ENCODE peak calls at places on chromosomes 12 and 14, in nine cellular contexts. One of them, this sample, is unnamed.

GRCh38 chr14:85764809-85765208 is 234.9 kb downstream of the FLRT2 start:
- DNase-seq in lower leg skin: no peak
- DNase-seq in K562: no peak
- DNase-seq in heart left ventricle: no peak
- DNase-seq in HepG2: no peak
- DNase-seq in esophagus squamous epithelium: no peak
- DNase-seq in suprapubic skin: no peak
- DNase-seq in stomach: no peak
- DNase-seq in vagina: no peak
- DNase-seq in this sample: no peak

GRCh38 chr14:99118946-99119345 is 153.1 kb downstream of the BCL11B start:
- DNase-seq in lower leg skin: peak
- DNase-seq in K562: no peak
- DNase-seq in heart left ventricle: no peak
- DNase-seq in HepG2: no peak
- DNase-seq in esophagus squamous epithelium: no peak
- DNase-seq in suprapubic skin: no peak
- DNase-seq in stomach: peak
- DNase-seq in vagina: peak
- DNase-seq in this sample: no peak

GRCh38 chr14:96762650-96763049 is 34.5 kb upstream of the VRK1 start:
- DNase-seq in lower leg skin: peak
- DNase-seq in K562: peak
- DNase-seq in heart left ventricle: no peak
- DNase-seq in HepG2: peak
- DNase-seq in esophagus squamous epithelium: no peak
- DNase-seq in suprapubic skin: no peak
- DNase-seq in stomach: no peak
- DNase-seq in vagina: no peak
- DNase-seq in this sample: peak

GRCh38 chr14:78790262-78790661 is 620.1 kb downstream of the NRXN3 start:
- DNase-seq in lower leg skin: no peak
- DNase-seq in K562: no peak
- DNase-seq in heart left ventricle: no peak
- DNase-seq in HepG2: no peak
- DNase-seq in esophagus squamous epithelium: no peak
- DNase-seq in suprapubic skin: no peak
- DNase-seq in stomach: no peak
- DNase-seq in vagina: no peak
- DNase-seq in this sample: no peak

GRCh38 chr12:4151362-4152121 is 122.0 kb upstream of the CCND2 start:
- DNase-seq in lower leg skin: no peak
- DNase-seq in K562: no peak
- DNase-seq in heart left ventricle: no peak
- DNase-seq in HepG2: no peak
- DNase-seq in esophagus squamous epithelium: no peak
- DNase-seq in suprapubic skin: no peak
- DNase-seq in stomach: no peak
- DNase-seq in vagina: no peak
- DNase-seq in this sample: no peak

GRCh38 chr12:25975179-25975578 is 16.7 kb downstream of the RASSF8 start:
- DNase-seq in lower leg skin: no peak
- DNase-seq in K562: no peak
- DNase-seq in heart left ventricle: no peak
- DNase-seq in HepG2: no peak
- DNase-seq in esophagus squamous epithelium: no peak
- DNase-seq in suprapubic skin: no peak
- DNase-seq in stomach: no peak
- DNase-seq in vagina: no peak
- DNase-seq in this sample: no peak

GRCh38 chr14:102140750-102141145 is 1.1 kb downstream of the WDR20 start:
- DNase-seq in lower leg skin: no peak
- DNase-seq in K562: peak
- DNase-seq in heart left ventricle: no peak
- DNase-seq in HepG2: no peak
- DNase-seq in esophagus squamous epithelium: no peak
- DNase-seq in suprapubic skin: no peak
- DNase-seq in stomach: no peak
- DNase-seq in vagina: no peak
- DNase-seq in this sample: no peak

GRCh38 chr12:129870146-129870545 is 33.7 kb downstream of the TMEM132D start:
- DNase-seq in lower leg skin: no peak
- DNase-seq in K562: no peak
- DNase-seq in heart left ventricle: no peak
- DNase-seq in HepG2: no peak
- DNase-seq in esophagus squamous epithelium: no peak
- DNase-seq in suprapubic skin: no peak
- DNase-seq in stomach: no peak
- DNase-seq in vagina: no peak
- DNase-seq in this sample: no peak

GRCh38 chr12:38141861-38142260 is 174.7 kb upstream of the ALG10B start:
- DNase-seq in lower leg skin: peak
- DNase-seq in K562: no peak
- DNase-seq in heart left ventricle: no peak
- DNase-seq in HepG2: no peak
- DNase-seq in esophagus squamous epithelium: no peak
- DNase-seq in suprapubic skin: peak
- DNase-seq in stomach: no peak
- DNase-seq in vagina: peak
- DNase-seq in this sample: no peak

GRCh38 chr14:88849717-88850116 is 25.3 kb downstream of the TTC8 start:
- DNase-seq in lower leg skin: no peak
- DNase-seq in K562: no peak
- DNase-seq in heart left ventricle: no peak
- DNase-seq in HepG2: no peak
- DNase-seq in esophagus squamous epithelium: no peak
- DNase-seq in suprapubic skin: no peak
- DNase-seq in stomach: no peak
- DNase-seq in vagina: no peak
- DNase-seq in this sample: no peak

GRCh38 chr12:51341259-51342007 is 5.0 kb downstream of the CELA1 start:
- DNase-seq in lower leg skin: peak
- DNase-seq in K562: peak
- DNase-seq in heart left ventricle: peak
- DNase-seq in HepG2: peak
- DNase-seq in esophagus squamous epithelium: no peak
- DNase-seq in suprapubic skin: no peak
- DNase-seq in stomach: peak
- DNase-seq in vagina: no peak
- DNase-seq in this sample: peak

GRCh38 chr12:53781218-53781801 is 29.5 kb upstream of the CISTR start:
- DNase-seq in lower leg skin: no peak
- DNase-seq in K562: no peak
- DNase-seq in heart left ventricle: no peak
- DNase-seq in HepG2: no peak
- DNase-seq in esophagus squamous epithelium: no peak
- DNase-seq in suprapubic skin: no peak
- DNase-seq in stomach: no peak
- DNase-seq in vagina: no peak
- DNase-seq in this sample: no peak

GRCh38 chr14:104582649-104583048 is 3.1 kb downstream of the C14orf180 start:
- DNase-seq in lower leg skin: no peak
- DNase-seq in K562: peak
- DNase-seq in heart left ventricle: peak
- DNase-seq in HepG2: no peak
- DNase-seq in esophagus squamous epithelium: no peak
- DNase-seq in suprapubic skin: no peak
- DNase-seq in stomach: peak
- DNase-seq in vagina: no peak
- DNase-seq in this sample: peak

GRCh38 chr12:89134213-89134770 is 218.0 kb downstream of the DUSP6 start:
- DNase-seq in lower leg skin: no peak
- DNase-seq in K562: no peak
- DNase-seq in heart left ventricle: peak
- DNase-seq in HepG2: peak
- DNase-seq in esophagus squamous epithelium: no peak
- DNase-seq in suprapubic skin: no peak
- DNase-seq in stomach: peak
- DNase-seq in vagina: no peak
- DNase-seq in this sample: no peak

GRCh38 chr14:52332269-52332668 is 18.2 kb downstream of the PTGER2 start:
- DNase-seq in lower leg skin: no peak
- DNase-seq in K562: no peak
- DNase-seq in heart left ventricle: no peak
- DNase-seq in HepG2: no peak
- DNase-seq in esophagus squamous epithelium: no peak
- DNase-seq in suprapubic skin: no peak
- DNase-seq in stomach: no peak
- DNase-seq in vagina: no peak
- DNase-seq in this sample: no peak

GRCh38 chr12:65464930-65465329 is 186.4 kb downstream of the MSRB3 start:
- DNase-seq in lower leg skin: no peak
- DNase-seq in K562: no peak
- DNase-seq in heart left ventricle: no peak
- DNase-seq in HepG2: no peak
- DNase-seq in esophagus squamous epithelium: no peak
- DNase-seq in suprapubic skin: no peak
- DNase-seq in stomach: no peak
- DNase-seq in vagina: no peak
- DNase-seq in this sample: no peak

GRCh38 chr12:104462931-104463339 is 6.2 kb downstream of the CHST11 start:
- DNase-seq in lower leg skin: no peak
- DNase-seq in K562: peak
- DNase-seq in heart left ventricle: no peak
- DNase-seq in HepG2: no peak
- DNase-seq in esophagus squamous epithelium: no peak
- DNase-seq in suprapubic skin: no peak
- DNase-seq in stomach: no peak
- DNase-seq in vagina: no peak
- DNase-seq in this sample: no peak

GRCh38 chr12:69570545-69571399 is 14.5 kb upstream of the CCT2 start:
- DNase-seq in lower leg skin: no peak
- DNase-seq in K562: peak
- DNase-seq in heart left ventricle: peak
- DNase-seq in HepG2: peak
- DNase-seq in esophagus squamous epithelium: no peak
- DNase-seq in suprapubic skin: no peak
- DNase-seq in stomach: peak
- DNase-seq in vagina: no peak
- DNase-seq in this sample: peak

GRCh38 chr12:122830517-122831214 is 4.6 kb upstream of the HIP1R start:
- DNase-seq in lower leg skin: no peak
- DNase-seq in K562: peak
- DNase-seq in heart left ventricle: no peak
- DNase-seq in HepG2: no peak
- DNase-seq in esophagus squamous epithelium: no peak
- DNase-seq in suprapubic skin: no peak
- DNase-seq in stomach: no peak
- DNase-seq in vagina: no peak
- DNase-seq in this sample: no peak

GRCh38 chr12:122021822-122022392 is at the start of gene BCL7A:
- DNase-seq in lower leg skin: peak
- DNase-seq in K562: peak
- DNase-seq in heart left ventricle: peak
- DNase-seq in HepG2: peak
- DNase-seq in esophagus squamous epithelium: no peak
- DNase-seq in suprapubic skin: no peak
- DNase-seq in stomach: peak
- DNase-seq in vagina: no peak
- DNase-seq in this sample: peak

DNA sequence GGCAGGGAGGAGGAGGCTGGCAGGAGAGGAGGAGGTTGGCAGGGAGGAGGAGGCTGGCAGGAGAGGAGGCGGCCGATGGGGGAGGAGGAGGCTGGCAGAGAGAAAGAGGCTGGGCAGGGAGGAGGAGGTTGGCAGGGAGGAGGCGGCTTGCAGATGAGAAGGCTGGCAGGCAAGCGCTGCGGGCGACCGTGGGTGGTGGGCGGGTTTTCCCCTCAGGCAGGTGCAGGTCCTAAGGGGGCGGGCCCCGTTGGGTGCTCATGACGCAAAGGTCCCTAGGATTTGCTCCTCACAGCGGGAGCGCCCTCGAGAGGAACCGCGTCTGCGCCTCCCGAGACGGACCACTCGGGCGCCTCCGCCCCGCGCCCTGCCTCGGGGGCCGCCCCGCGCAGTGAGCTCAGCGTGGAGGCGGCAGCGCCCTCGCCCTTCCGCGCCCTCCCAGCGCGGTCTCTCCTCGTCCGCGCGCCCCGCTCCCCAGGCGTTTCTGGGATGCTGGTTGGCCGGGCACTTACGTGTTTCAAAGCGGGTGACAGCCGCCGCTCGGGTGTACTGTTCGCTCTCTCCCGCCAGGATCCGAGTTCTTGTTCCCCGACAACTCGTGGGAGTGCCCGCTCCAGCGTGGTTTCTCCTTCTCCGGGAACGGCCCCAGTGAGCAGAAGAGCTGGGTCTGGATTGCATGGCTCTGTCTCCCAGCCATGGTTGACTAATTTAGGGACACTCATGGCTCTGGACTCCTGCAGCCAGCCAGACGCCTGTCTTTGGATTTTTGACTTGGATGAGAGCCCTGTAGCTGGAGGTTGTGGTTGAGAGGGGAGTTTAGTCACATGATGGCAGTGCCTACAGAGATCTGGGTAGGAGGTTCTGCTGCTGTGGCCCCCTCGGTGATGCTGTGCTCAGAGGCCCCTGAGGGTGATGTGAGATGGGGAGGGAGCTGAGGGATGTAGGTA is 64.1 kb upstream of the PPP4R3A start:
- DNase-seq in lower leg skin: no peak
- DNase-seq in K562: peak
- DNase-seq in heart left ventricle: peak
- DNase-seq in HepG2: no peak
- DNase-seq in esophagus squamous epithelium: no peak
- DNase-seq in suprapubic skin: no peak
- DNase-seq in stomach: peak
- DNase-seq in vagina: no peak
- DNase-seq in this sample: peak
- TF ChIP-seq POLR2A in lower leg skin: no peak
- TF ChIP-seq POLR2A in K562: no peak
- TF ChIP-seq POLR2A in heart left ventricle: no peak
- TF ChIP-seq POLR2A in HepG2: no peak
- TF ChIP-seq POLR2A in esophagus squamous epithelium: no peak
- TF ChIP-seq POLR2A in suprapubic skin: no peak
- TF ChIP-seq POLR2A in stomach: no peak
- TF ChIP-seq POLR2A in vagina: no peak
- TF ChIP-seq POLR2A in this sample: no peak

GRCh38 chr12:107522692-107523477 is 162.7 kb upstream of the PWP1 start:
- DNase-seq in lower leg skin: peak
- DNase-seq in K562: peak
- DNase-seq in heart left ventricle: no peak
- DNase-seq in HepG2: peak
- DNase-seq in esophagus squamous epithelium: no peak
- DNase-seq in suprapubic skin: no peak
- DNase-seq in stomach: no peak
- DNase-seq in vagina: no peak
- DNase-seq in this sample: no peak
- TF ChIP-seq CTCF in lower leg skin: no peak
- TF ChIP-seq CTCF in K562: peak
- TF ChIP-seq CTCF in heart left ventricle: no peak
- TF ChIP-seq CTCF in HepG2: peak
- TF ChIP-seq CTCF in esophagus squamous epithelium: peak
- TF ChIP-seq CTCF in suprapubic skin: no peak
- TF ChIP-seq CTCF in stomach: no peak
- TF ChIP-seq CTCF in vagina: no peak
- TF ChIP-seq CTCF in this sample: no peak

GRCh38 chr12:79983969-79984629 is 49.2 kb upstream of the PPP1R12A start:
- DNase-seq in lower leg skin: no peak
- DNase-seq in K562: no peak
- DNase-seq in heart left ventricle: no peak
- DNase-seq in HepG2: no peak
- DNase-seq in esophagus squamous epithelium: no peak
- DNase-seq in suprapubic skin: no peak
- DNase-seq in stomach: no peak
- DNase-seq in vagina: no peak
- DNase-seq in this sample: peak
- H3K4me3 ChIP-seq in lower leg skin: no peak
- H3K4me3 ChIP-seq in K562: no peak
- H3K4me3 ChIP-seq in heart left ventricle: no peak
- H3K4me3 ChIP-seq in HepG2: no peak
- H3K4me3 ChIP-seq in esophagus squamous epithelium: no peak
- H3K4me3 ChIP-seq in suprapubic skin: no peak
- H3K4me3 ChIP-seq in stomach: no peak
- H3K4me3 ChIP-seq in vagina: no peak
- H3K4me3 ChIP-seq in this sample: no peak

GRCh38 chr12:85005615-85006014 is 30.5 kb downstream of the TSPAN19 start:
- DNase-seq in lower leg skin: no peak
- DNase-seq in K562: no peak
- DNase-seq in heart left ventricle: no peak
- DNase-seq in HepG2: no peak
- DNase-seq in esophagus squamous epithelium: no peak
- DNase-seq in suprapubic skin: no peak
- DNase-seq in stomach: no peak
- DNase-seq in vagina: no peak
- DNase-seq in this sample: no peak
- TF ChIP-seq POLR2A in lower leg skin: no peak
- TF ChIP-seq POLR2A in K562: no peak
- TF ChIP-seq POLR2A in heart left ventricle: no peak
- TF ChIP-seq POLR2A in HepG2: no peak
- TF ChIP-seq POLR2A in esophagus squamous epithelium: no peak
- TF ChIP-seq POLR2A in suprapubic skin: no peak
- TF ChIP-seq POLR2A in stomach: no peak
- TF ChIP-seq POLR2A in vagina: no peak
- TF ChIP-seq POLR2A in this sample: no peak